ENCODE peak calls at places on chromosomes 1 and 21, in four cellular contexts. X is HTR-8/SVneo, U is HT-29, K is NCI-H1105. Y is an unnamed sample.

GRCh38 chr1:37267111-37267835 is 207.1 kb upstream of the ZC3H12A start:
- DNase-seq in X (no peak), K (peak; percentile 8), U (no peak), Y (no peak)

GRCh38 chr1:214422137-214422671 is 129.2 kb downstream of the PTPN14 start:
- DNase-seq in U (no peak), X (peak; percentile 58), K (no peak), Y (no peak)

GRCh38 chr1:246930830-246931548 is 759 bp downstream of the AHCTF1 start:
- DNase-seq in X (peak; percentile 54), K (no peak), U (peak; percentile 62), Y (peak; percentile 67)

GRCh38 chr1:205584732-205585131 is 47.1 kb downstream of the ELK4 start:
- DNase-seq in K (no peak), X (no peak), U (no peak), Y (peak; percentile 68)

GRCh38 chr1:55483523-55483922 is 268.4 kb upstream of the USP24 start:
- DNase-seq in X (no peak), U (no peak), K (no peak), Y (no peak)

GRCh38 chr1:26034504-26035202 is 11.3 kb downstream of the SLC30A2 start:
- DNase-seq in U (no peak), X (no peak), K (peak; percentile 18), Y (no peak)

GRCh38 chr1:160307455-160307854 is 22.5 kb upstream of the PEX19 start:
- DNase-seq in U (no peak), K (no peak), X (no peak), Y (no peak)

GRCh38 chr1:157047064-157047410 is 1.5 kb upstream of the ARHGEF11 start:
- DNase-seq in U (peak; percentile 32), K (no peak), X (no peak), Y (no peak)

GRCh38 chr21:45830720-45831366 is 150.7 kb upstream of the COL6A1 start:
- DNase-seq in U (no peak), K (no peak), X (no peak), Y (no peak)

GRCh38 chr1:109808703-109809102 is 45.0 kb upstream of the EPS8L3 start:
- DNase-seq in U (no peak), K (no peak), X (no peak), Y (no peak)

GRCh38 chr1:56204206-56204605 is 375.2 kb downstream of the PLPP3 start:
- DNase-seq in X (no peak), K (no peak), U (no peak), Y (no peak)

GRCh38 chr1:223146745-223147144 is 3.7 kb upstream of the TLR5 start:
- DNase-seq in U (no peak), K (no peak), X (no peak), Y (no peak)